ENCODE peak calls at places on chromosomes 6 and 20, in six cellular contexts. F is RWPE2; C is ovary; E is psoas muscle; Y is CD8-positive, alpha-beta T cell; K is BE2C. T is an unnamed sample. For H3K9me3, the result is how much of the 10 kb centered on the place peaks cover.

GRCh38 chr6:124926435-124926834 is 35.8 kb upstream of the RNF217 start:
- DNase-seq in K (no peak), C (no peak), E (no peak), F (no peak), Y (no peak), T (no peak)

GRCh38 chr6:13517116-13517515 is 29.7 kb upstream of the GFOD1 start:
- DNase-seq in Y (no peak), K (no peak), F (no peak), C (no peak), E (no peak), T (no peak)

GRCh38 chr6:77424761-77425160 is 38.5 kb downstream of the HTR1B start:
- DNase-seq in K (no peak), F (no peak), C (no peak), E (no peak), Y (no peak), T (no peak)

GRCh38 chr20:39081255-39081654 is 119.1 kb downstream of the DHX35 start:
- DNase-seq in K (peak), E (peak), Y (peak), F (no peak), C (peak), T (peak)

GRCh38 chr6:45704056-45704790 is 311.4 kb downstream of the CLIC5 start:
- DNase-seq in K (no peak), Y (no peak), E (no peak), C (no peak), F (no peak), T (no peak)

GRCh38 chr20:33166533-33167113 is 1.3 kb upstream of the BPIFA2 start:
- DNase-seq in C (no peak), K (no peak), E (no peak), Y (no peak), F (peak), T (no peak)

GRCh38 chr6:34534146-34534545 is 22.0 kb downstream of the SPDEF start:
- DNase-seq in E (no peak), C (no peak), F (no peak), K (no peak), Y (no peak), T (no peak)

GRCh38 chr6:147204843-147205311 is 660 bp downstream of the STXBP5 start:
- DNase-seq in E (no peak), K (no peak), F (no peak), Y (no peak), C (no peak), T (no peak)

GRCh38 chr6:135419162-135419561 is 78.4 kb downstream of the AHI1 start:
- DNase-seq in F (no peak), Y (no peak), K (no peak), C (no peak), E (no peak), T (no peak)

GRCh38 chr20:20549699-20550098 is 162.7 kb downstream of the RALGAPA2 start:
- DNase-seq in C (no peak), Y (no peak), K (no peak), F (no peak), E (no peak), T (no peak)

GRCh38 chr6:134247271-134247833 is 70.6 kb downstream of the SGK1 start:
- DNase-seq in C (no peak), Y (peak), F (no peak), E (no peak), K (no peak), T (peak)

GRCh38 chr20:16424780-16425179 is 148.5 kb downstream of the KIF16B start:
- DNase-seq in Y (no peak), K (no peak), E (no peak), C (no peak), F (no peak), T (no peak)

GRCh38 chr6:106084106-106084963 is 1.8 kb upstream of the PRDM1 start:
- DNase-seq in K (peak), Y (no peak), C (peak), F (no peak), E (peak), T (no peak)

GRCh38 chr20:47607208-47607613 is 105.5 kb downstream of the NCOA3 start:
- DNase-seq in K (no peak), Y (no peak), F (no peak), E (no peak), C (no peak), T (no peak)

GRCh38 chr6:77455271-77455670 is 8.0 kb downstream of the HTR1B start:
- DNase-seq in F (no peak), K (no peak), C (no peak), E (no peak), Y (no peak), T (no peak)

GRCh38 chr20:21214431-21214830 is 88.5 kb downstream of the KIZ start:
- DNase-seq in K (no peak), Y (no peak), C (no peak), F (no peak), E (no peak), T (no peak)

GRCh38 chr6:28336284-28337024 is 506 bp upstream of the ZSCAN31 start:
- DNase-seq in F (no peak), K (peak), C (peak), E (no peak), Y (peak), T (no peak)

DNA sequence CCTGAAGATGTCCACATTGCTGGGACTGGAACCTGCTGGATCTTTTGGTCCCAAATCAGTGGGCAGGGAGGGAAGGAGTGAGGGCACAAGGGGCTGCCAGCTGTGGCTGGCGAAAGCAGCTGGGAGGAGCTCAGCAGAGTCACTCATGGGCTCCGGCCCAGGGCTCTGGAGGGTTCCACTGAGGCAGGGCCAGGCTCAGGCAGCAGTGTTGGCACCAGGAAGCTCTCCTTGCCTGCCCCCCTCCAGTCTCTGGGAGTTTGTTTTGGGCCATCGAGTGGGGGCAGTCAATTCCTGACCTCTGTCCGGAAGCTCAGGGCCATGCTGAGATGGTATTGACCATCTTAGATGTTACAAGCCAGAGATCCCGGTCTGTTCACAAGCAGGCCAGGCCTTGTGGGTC is 39.1 kb upstream of the IRF4 start:
- DNase-seq in F (no peak), C (no peak), Y (no peak), E (no peak), K (no peak), T (no peak)
- H3K9me3 ChIP-seq in F (under half), C (under half), Y (under half), E (under half), K (under half), T (under half)

GRCh38 chr6:25130518-25130917 is 148.7 kb upstream of the CARMIL1 start:
- DNase-seq in C (no peak), F (no peak), Y (no peak), K (no peak), E (no peak), T (no peak)
- H3K9me3 ChIP-seq in C (under half), F (under half), Y (under half), K (under half), E (under half), T (under half)

GRCh38 chr6:118577972-118578371 is 29.9 kb downstream of the PLN start:
- DNase-seq in E (no peak), F (no peak), Y (no peak), K (no peak), C (no peak), T (no peak)
- H3K9me3 ChIP-seq in E (under half), F (under half), Y (under half), K (under half), C (under half), T (under half)

GRCh38 chr20:472889-473292 is 10.6 kb upstream of the TBC1D20 start:
- DNase-seq in E (no peak), F (no peak), C (no peak), K (no peak), Y (no peak), T (no peak)

GRCh38 chr20:467755-468154 is 5.4 kb upstream of the TBC1D20 start:
- DNase-seq in Y (no peak), F (no peak), E (no peak), C (no peak), K (no peak), T (no peak)

GRCh38 chr20:474581-474980 is 12.2 kb upstream of the TBC1D20 start:
- DNase-seq in K (no peak), C (no peak), E (no peak), Y (no peak), F (no peak), T (no peak)

GRCh38 chr20:472137-472846 is 10.0 kb upstream of the TBC1D20 start:
- DNase-seq in Y (no peak), E (no peak), F (no peak), K (no peak), C (no peak), T (no peak)

DNA sequence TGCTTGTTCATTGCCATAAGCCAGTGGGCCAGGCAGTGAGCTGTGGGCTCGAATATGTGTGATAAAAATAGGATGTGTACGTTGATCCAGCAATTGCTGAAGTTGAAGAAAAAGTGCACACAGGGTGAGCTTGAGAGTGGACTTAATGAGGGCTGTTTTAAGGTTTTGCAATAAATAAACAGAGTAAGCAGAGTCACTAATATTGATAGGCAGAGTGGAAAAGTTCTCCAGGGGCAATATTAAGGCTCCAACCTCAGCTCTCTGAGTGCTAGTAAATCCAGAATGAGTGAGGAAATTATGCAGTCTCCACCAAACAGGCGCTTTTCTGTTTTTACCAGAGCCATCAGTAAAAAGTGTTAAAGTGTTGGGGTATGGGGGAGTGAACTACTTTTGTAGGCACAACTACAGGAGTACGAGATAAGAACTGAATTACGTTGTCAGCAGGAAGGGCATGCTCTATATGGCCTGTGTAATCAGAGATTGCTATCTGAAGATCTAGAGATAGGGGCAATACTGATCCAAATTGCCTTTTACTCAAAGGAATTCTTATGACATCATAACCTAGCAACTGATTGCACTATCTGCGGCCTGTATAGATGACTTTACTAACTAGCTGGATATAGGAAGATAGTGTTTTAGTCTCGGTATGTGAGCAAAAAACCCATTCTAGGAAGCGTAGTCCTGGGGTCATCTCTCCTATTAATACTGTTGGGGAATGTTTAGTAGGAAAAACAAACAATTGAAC is 7.6 kb upstream of the TBC1D20 start:
- DNase-seq in E (no peak), F (no peak), C (no peak), Y (no peak), K (no peak), T (no peak)
- H3K9me3 ChIP-seq in E (under half), F (under half), C (under half), Y (under half), K (under half), T (under half)

GRCh38 chr6:100740439-100740838 is 140.7 kb downstream of the ASCC3 start:
- DNase-seq in Y (no peak), K (no peak), C (no peak), F (no peak), E (no peak), T (no peak)
- H3K9me3 ChIP-seq in Y (under half), K (under half), C (under half), F (under half), E (under half), T (under half)